ENCODE peak calls at places on chromosome 15, in seven cellular contexts. F is transverse colon, J is GM23338, O is vagina, B is spleen, D is GM12892, K is GM12878. U is an unnamed sample.

GRCh38 chr15:64894395-64895056 is 17.2 kb upstream of the ANKDD1A start:
- DNase-seq in F (peak; percentile 84), O (no peak), B (peak; percentile 96), D (peak; percentile 69), J (peak; percentile 82), K (peak; percentile 76), U (peak; percentile 11)

GRCh38 chr15:25678498-25678865 is 184.6 kb downstream of the ATP10A start:
- DNase-seq in D (no peak), O (no peak), J (no peak), B (no peak), F (no peak), K (no peak), U (no peak)

GRCh38 chr15:36278219-36278618 is 301.2 kb upstream of the CDIN1 start:
- DNase-seq in D (no peak), J (peak; percentile 57), B (no peak), O (no peak), K (no peak), F (no peak), U (no peak)

GRCh38 chr15:96367436-96368200 is 37.1 kb downstream of the NR2F2 start:
- DNase-seq in B (no peak), K (no peak), O (no peak), F (no peak), D (no peak), J (peak; percentile 65), U (no peak)

GRCh38 chr15:89817701-89818280 is 3.1 kb upstream of the ANPEP start:
- DNase-seq in O (no peak), K (no peak), J (no peak), B (peak; percentile 3), D (no peak), F (no peak), U (no peak)

GRCh38 chr15:83061680-83062079 is 5.4 kb downstream of the BTBD1 start:
- DNase-seq in K (no peak), F (no peak), O (no peak), J (no peak), D (no peak), B (no peak), U (no peak)

GRCh38 chr15:80823120-80823519 is 44.0 kb downstream of the CEMIP start:
- DNase-seq in D (no peak), O (no peak), J (no peak), K (no peak), B (no peak), F (no peak), U (no peak)

GRCh38 chr15:88704791-88705768 is 66.3 kb downstream of the ISG20 start:
- DNase-seq in J (peak; percentile 71), D (no peak), B (no peak), O (no peak), F (peak; percentile 23), K (no peak), U (peak; percentile 17)

GRCh38 chr15:51023499-51023898 is 71.2 kb downstream of the TNFAIP8L3 start:
- DNase-seq in K (no peak), J (no peak), O (no peak), F (no peak), B (no peak), D (no peak), U (no peak)

GRCh38 chr15:79124388-79124787 is 33.8 kb upstream of the RASGRF1 start:
- DNase-seq in O (no peak), J (no peak), K (no peak), F (no peak), B (no peak), D (no peak), U (no peak)

GRCh38 chr15:101090460-101090853 is 161.4 kb downstream of the CHSY1 start:
- DNase-seq in F (no peak), B (no peak), J (no peak), O (no peak), K (no peak), D (no peak), U (no peak)

GRCh38 chr15:40930430-40931299 is 1.5 kb downstream of the DLL4 start:
- DNase-seq in K (no peak), D (no peak), B (peak; percentile 77), J (peak; percentile 92), F (peak; percentile 63), O (no peak), U (no peak)

GRCh38 chr15:41958002-41958420 is 14.3 kb downstream of the EHD4 start:
- DNase-seq in J (no peak), K (no peak), F (no peak), D (no peak), B (no peak), O (no peak), U (no peak)

GRCh38 chr15:61266916-61267315 is 37.8 kb upstream of the RORA start:
- DNase-seq in B (no peak), F (no peak), K (no peak), O (no peak), J (no peak), D (no peak), U (no peak)

GRCh38 chr15:88498991-88499390 is 31.5 kb downstream of the MRPS11 start:
- DNase-seq in D (no peak), F (no peak), K (no peak), J (no peak), B (no peak), O (no peak), U (no peak)

GRCh38 chr15:84818221-84819131 is 1.3 kb downstream of the ALPK3 start:
- DNase-seq in D (no peak), F (no peak), K (no peak), B (peak; percentile 36), J (peak; percentile 82), O (no peak), U (no peak)

GRCh38 chr15:66566963-66567531 is 1.2 kb upstream of the LCTL start:
- DNase-seq in B (peak; percentile 66), F (peak; percentile 58), J (peak; percentile 95), D (peak; percentile 62), K (peak; percentile 17), O (no peak), U (peak; percentile 56)

GRCh38 chr15:64813075-64813474 is 12.4 kb downstream of the PIF1 start:
- DNase-seq in F (no peak), O (no peak), D (no peak), J (no peak), B (no peak), K (no peak), U (no peak)

GRCh38 chr15:66130496-66131014 is 123.0 kb downstream of the MEGF11 start:
- DNase-seq in D (no peak), K (no peak), F (no peak), O (no peak), B (no peak), J (peak; percentile 43), U (no peak)

GRCh38 chr15:89340586-89340985 is 6.0 kb upstream of the POLG start:
- DNase-seq in O (no peak), B (peak; percentile 60), K (no peak), J (no peak), D (no peak), F (no peak), U (no peak)

GRCh38 chr15:58453931-58454793 is 22.4 kb downstream of the LIPC start:
- DNase-seq in O (no peak), F (no peak), B (no peak), J (no peak), K (no peak), D (no peak), U (no peak)

GRCh38 chr15:90865702-90866101 is 2.7 kb upstream of the FURIN start:
- DNase-seq in B (no peak), K (no peak), J (no peak), D (no peak), O (no peak), F (no peak), U (no peak)

GRCh38 chr15:74201656-74202420 is 749 bp downstream of the STRA6 start:
- DNase-seq in J (no peak), K (no peak), O (no peak), B (no peak), F (no peak), D (no peak), U (no peak)

GRCh38 chr15:58530056-58530590 is 98.3 kb downstream of the LIPC start:
- DNase-seq in O (no peak), B (no peak), J (no peak), D (no peak), F (no peak), K (no peak), U (no peak)

GRCh38 chr15:79282371-79283251 is at the start of gene ANKRD34C:
- DNase-seq in J (peak; percentile 63), O (no peak), B (no peak), K (no peak), F (no peak), D (no peak), U (no peak)

GRCh38 chr15:77486542-77487478 is 66.1 kb downstream of the HMG20A start:
- DNase-seq in O (no peak), D (no peak), F (no peak), B (no peak), J (no peak), K (no peak), U (no peak)

GRCh38 chr15:80081390-80081789 is 21.9 kb downstream of the ZFAND6 start:
- DNase-seq in B (no peak), O (no peak), K (no peak), J (no peak), F (no peak), D (no peak), U (no peak)

GRCh38 chr15:97085806-97086205 is 755.3 kb downstream of the NR2F2 start:
- DNase-seq in B (no peak), J (no peak), F (no peak), D (no peak), K (no peak), O (no peak), U (no peak)

GRCh38 chr15:92954578-92954977 is 54.5 kb downstream of the CHD2 start:
- DNase-seq in K (no peak), D (no peak), F (no peak), B (no peak), O (no peak), J (peak; percentile 50), U (no peak)

GRCh38 chr15:69758810-69759410 is 306.3 kb downstream of the RPLP1 start:
- DNase-seq in B (peak; percentile 93), D (peak; percentile 40), K (peak; percentile 56), O (no peak), J (no peak), F (peak; percentile 71), U (peak; percentile 13)
- TF ChIP-seq POLR2AphosphoS5 in B (no peak), D (no peak), K (no peak), O (no peak), J (no peak), F (no peak), U (no peak)

GRCh38 chr15:47861186-47861585 is 143.9 kb downstream of the SEMA6D start:
- DNase-seq in F (no peak), O (no peak), K (no peak), D (no peak), B (no peak), J (no peak), U (no peak)
- TF ChIP-seq POLR2AphosphoS5 in F (no peak), O (no peak), K (no peak), D (no peak), B (no peak), J (no peak), U (no peak)

GRCh38 chr15:98403169-98403568 is 245.2 kb upstream of the IGF1R start:
- DNase-seq in J (no peak), K (no peak), F (no peak), D (no peak), B (no peak), O (no peak), U (no peak)
- TF ChIP-seq POLR2AphosphoS5 in J (no peak), K (no peak), F (no peak), D (no peak), B (no peak), O (no peak), U (no peak)

GRCh38 chr15:38453971-38454686 is at the start of gene FAM98B:
- DNase-seq in K (peak; percentile 62), J (peak; percentile 90), D (peak; percentile 63), B (peak; percentile 97), F (peak; percentile 92), O (no peak), U (peak; percentile 78)
- TF ChIP-seq POLR2AphosphoS5 in K (peak; percentile 93), J (peak; percentile 85), D (peak; percentile 91), B (peak; percentile 87), F (peak; percentile 57), O (peak; percentile 87), U (peak; percentile 85)

GRCh38 chr15:55742927-55743614 is at the start of gene PRTG:
- DNase-seq in B (peak; percentile 70), J (peak; percentile 78), D (peak; percentile 28), K (no peak), F (peak; percentile 38), O (no peak), U (no peak)
- TF ChIP-seq POLR2AphosphoS5 in B (peak; percentile 33), J (no peak), D (no peak), K (no peak), F (no peak), O (peak; percentile 26), U (no peak)